ENCODE peak calls at places on chromosomes 7 and 10, in nine cellular contexts. One of them, this sample, is unnamed.

GRCh38 chr10:113158183-113158582 is 208.1 kb downstream of the TCF7L2 start:
- DNase-seq in adrenal gland: no peak
- DNase-seq in cortex of kidney: no peak
- DNase-seq in NCI-H460: no peak
- DNase-seq in endothelial cell: no peak
- DNase-seq in stimulated activated CD8-positive, alpha-beta memory T cell treated with anti-CD3 and anti-CD28 coated beads, Interleukin-7, amount 100 ng/mL, for 1 hour: no peak
- DNase-seq in stromal cell of bone marrow: no peak
- DNase-seq in fibroblast of the aortic adventitia: no peak
- DNase-seq in foreskin fibroblast: no peak
- DNase-seq in this sample: no peak

GRCh38 chr10:113959383-113959760 is 84.3 kb upstream of the ADRB1 start:
- DNase-seq in adrenal gland: no peak
- DNase-seq in cortex of kidney: no peak
- DNase-seq in NCI-H460: peak
- DNase-seq in endothelial cell: no peak
- DNase-seq in stimulated activated CD8-positive, alpha-beta memory T cell treated with anti-CD3 and anti-CD28 coated beads, Interleukin-7, amount 100 ng/mL, for 1 hour: no peak
- DNase-seq in stromal cell of bone marrow: no peak
- DNase-seq in fibroblast of the aortic adventitia: no peak
- DNase-seq in foreskin fibroblast: no peak
- DNase-seq in this sample: no peak

GRCh38 chr10:54133201-54133600 is 667.8 kb downstream of the PCDH15 start:
- DNase-seq in adrenal gland: no peak
- DNase-seq in cortex of kidney: no peak
- DNase-seq in NCI-H460: no peak
- DNase-seq in endothelial cell: no peak
- DNase-seq in stimulated activated CD8-positive, alpha-beta memory T cell treated with anti-CD3 and anti-CD28 coated beads, Interleukin-7, amount 100 ng/mL, for 1 hour: no peak
- DNase-seq in stromal cell of bone marrow: no peak
- DNase-seq in fibroblast of the aortic adventitia: no peak
- DNase-seq in foreskin fibroblast: no peak
- DNase-seq in this sample: no peak

GRCh38 chr7:46424934-46425333 is 503.9 kb upstream of the IGFBP3 start:
- DNase-seq in adrenal gland: no peak
- DNase-seq in cortex of kidney: no peak
- DNase-seq in NCI-H460: no peak
- DNase-seq in endothelial cell: no peak
- DNase-seq in stimulated activated CD8-positive, alpha-beta memory T cell treated with anti-CD3 and anti-CD28 coated beads, Interleukin-7, amount 100 ng/mL, for 1 hour: no peak
- DNase-seq in stromal cell of bone marrow: no peak
- DNase-seq in fibroblast of the aortic adventitia: no peak
- DNase-seq in foreskin fibroblast: no peak
- DNase-seq in this sample: no peak

GRCh38 chr7:101386558-101387199 is 24.0 kb downstream of the COL26A1 start:
- DNase-seq in adrenal gland: no peak
- DNase-seq in cortex of kidney: no peak
- DNase-seq in NCI-H460: no peak
- DNase-seq in endothelial cell: no peak
- DNase-seq in stimulated activated CD8-positive, alpha-beta memory T cell treated with anti-CD3 and anti-CD28 coated beads, Interleukin-7, amount 100 ng/mL, for 1 hour: no peak
- DNase-seq in stromal cell of bone marrow: no peak
- DNase-seq in fibroblast of the aortic adventitia: no peak
- DNase-seq in foreskin fibroblast: peak
- DNase-seq in this sample: no peak

GRCh38 chr7:75905785-75906604 is 9.0 kb upstream of the POR start:
- DNase-seq in adrenal gland: peak
- DNase-seq in cortex of kidney: no peak
- DNase-seq in NCI-H460: no peak
- DNase-seq in endothelial cell: peak
- DNase-seq in stimulated activated CD8-positive, alpha-beta memory T cell treated with anti-CD3 and anti-CD28 coated beads, Interleukin-7, amount 100 ng/mL, for 1 hour: no peak
- DNase-seq in stromal cell of bone marrow: peak
- DNase-seq in fibroblast of the aortic adventitia: peak
- DNase-seq in foreskin fibroblast: peak
- DNase-seq in this sample: peak

GRCh38 chr7:4960363-4960762 is 1.4 kb upstream of the MMD2 start:
- DNase-seq in adrenal gland: no peak
- DNase-seq in cortex of kidney: no peak
- DNase-seq in NCI-H460: no peak
- DNase-seq in endothelial cell: no peak
- DNase-seq in stimulated activated CD8-positive, alpha-beta memory T cell treated with anti-CD3 and anti-CD28 coated beads, Interleukin-7, amount 100 ng/mL, for 1 hour: no peak
- DNase-seq in stromal cell of bone marrow: no peak
- DNase-seq in fibroblast of the aortic adventitia: no peak
- DNase-seq in foreskin fibroblast: no peak
- DNase-seq in this sample: no peak

GRCh38 chr10:21304198-21304597 is 221.3 kb downstream of the SKIDA1 start:
- DNase-seq in adrenal gland: no peak
- DNase-seq in cortex of kidney: no peak
- DNase-seq in NCI-H460: no peak
- DNase-seq in endothelial cell: no peak
- DNase-seq in stimulated activated CD8-positive, alpha-beta memory T cell treated with anti-CD3 and anti-CD28 coated beads, Interleukin-7, amount 100 ng/mL, for 1 hour: no peak
- DNase-seq in stromal cell of bone marrow: no peak
- DNase-seq in fibroblast of the aortic adventitia: peak
- DNase-seq in foreskin fibroblast: no peak
- DNase-seq in this sample: no peak

GRCh38 chr10:69641261-69641980 is 11.4 kb downstream of the FAM241B start:
- DNase-seq in adrenal gland: no peak
- DNase-seq in cortex of kidney: no peak
- DNase-seq in NCI-H460: no peak
- DNase-seq in endothelial cell: no peak
- DNase-seq in stimulated activated CD8-positive, alpha-beta memory T cell treated with anti-CD3 and anti-CD28 coated beads, Interleukin-7, amount 100 ng/mL, for 1 hour: no peak
- DNase-seq in stromal cell of bone marrow: no peak
- DNase-seq in fibroblast of the aortic adventitia: no peak
- DNase-seq in foreskin fibroblast: peak
- DNase-seq in this sample: peak

GRCh38 chr7:100867796-100868485 is 754 bp downstream of the TRIP6 start:
- DNase-seq in adrenal gland: no peak
- DNase-seq in cortex of kidney: no peak
- DNase-seq in NCI-H460: no peak
- DNase-seq in endothelial cell: no peak
- DNase-seq in stimulated activated CD8-positive, alpha-beta memory T cell treated with anti-CD3 and anti-CD28 coated beads, Interleukin-7, amount 100 ng/mL, for 1 hour: no peak
- DNase-seq in stromal cell of bone marrow: no peak
- DNase-seq in fibroblast of the aortic adventitia: no peak
- DNase-seq in foreskin fibroblast: no peak
- DNase-seq in this sample: no peak

GRCh38 chr7:76091506-76091905 is 43.6 kb downstream of the MDH2 start:
- DNase-seq in adrenal gland: no peak
- DNase-seq in cortex of kidney: no peak
- DNase-seq in NCI-H460: no peak
- DNase-seq in endothelial cell: no peak
- DNase-seq in stimulated activated CD8-positive, alpha-beta memory T cell treated with anti-CD3 and anti-CD28 coated beads, Interleukin-7, amount 100 ng/mL, for 1 hour: no peak
- DNase-seq in stromal cell of bone marrow: no peak
- DNase-seq in fibroblast of the aortic adventitia: no peak
- DNase-seq in foreskin fibroblast: no peak
- DNase-seq in this sample: no peak

GRCh38 chr10:6173203-6173602 is 29.5 kb upstream of the PFKFB3 start:
- DNase-seq in adrenal gland: no peak
- DNase-seq in cortex of kidney: no peak
- DNase-seq in NCI-H460: no peak
- DNase-seq in endothelial cell: peak
- DNase-seq in stimulated activated CD8-positive, alpha-beta memory T cell treated with anti-CD3 and anti-CD28 coated beads, Interleukin-7, amount 100 ng/mL, for 1 hour: no peak
- DNase-seq in stromal cell of bone marrow: no peak
- DNase-seq in fibroblast of the aortic adventitia: no peak
- DNase-seq in foreskin fibroblast: no peak
- DNase-seq in this sample: no peak

GRCh38 chr7:138603549-138604324 is 97.4 kb downstream of the SVOPL start:
- DNase-seq in adrenal gland: no peak
- DNase-seq in cortex of kidney: no peak
- DNase-seq in NCI-H460: no peak
- DNase-seq in endothelial cell: no peak
- DNase-seq in stimulated activated CD8-positive, alpha-beta memory T cell treated with anti-CD3 and anti-CD28 coated beads, Interleukin-7, amount 100 ng/mL, for 1 hour: no peak
- DNase-seq in stromal cell of bone marrow: no peak
- DNase-seq in fibroblast of the aortic adventitia: no peak
- DNase-seq in foreskin fibroblast: no peak
- DNase-seq in this sample: no peak

GRCh38 chr10:75191821-75192568 is 18.6 kb upstream of the VDAC2 start:
- DNase-seq in adrenal gland: peak
- DNase-seq in cortex of kidney: no peak
- DNase-seq in NCI-H460: peak
- DNase-seq in endothelial cell: no peak
- DNase-seq in stimulated activated CD8-positive, alpha-beta memory T cell treated with anti-CD3 and anti-CD28 coated beads, Interleukin-7, amount 100 ng/mL, for 1 hour: no peak
- DNase-seq in stromal cell of bone marrow: peak
- DNase-seq in fibroblast of the aortic adventitia: peak
- DNase-seq in foreskin fibroblast: peak
- DNase-seq in this sample: peak

GRCh38 chr7:28815369-28815927 is 142.7 kb downstream of the TRIL start:
- DNase-seq in adrenal gland: no peak
- DNase-seq in cortex of kidney: no peak
- DNase-seq in NCI-H460: no peak
- DNase-seq in endothelial cell: no peak
- DNase-seq in stimulated activated CD8-positive, alpha-beta memory T cell treated with anti-CD3 and anti-CD28 coated beads, Interleukin-7, amount 100 ng/mL, for 1 hour: no peak
- DNase-seq in stromal cell of bone marrow: no peak
- DNase-seq in fibroblast of the aortic adventitia: peak
- DNase-seq in foreskin fibroblast: no peak
- DNase-seq in this sample: no peak

GRCh38 chr10:5550621-5551530 is 26.1 kb downstream of the CALML3 start:
- DNase-seq in adrenal gland: no peak
- DNase-seq in cortex of kidney: no peak
- DNase-seq in NCI-H460: no peak
- DNase-seq in endothelial cell: no peak
- DNase-seq in stimulated activated CD8-positive, alpha-beta memory T cell treated with anti-CD3 and anti-CD28 coated beads, Interleukin-7, amount 100 ng/mL, for 1 hour: no peak
- DNase-seq in stromal cell of bone marrow: no peak
- DNase-seq in fibroblast of the aortic adventitia: no peak
- DNase-seq in foreskin fibroblast: no peak
- DNase-seq in this sample: no peak

GRCh38 chr7:27156508-27156898 is at the start of gene HOXA7:
- DNase-seq in adrenal gland: peak
- DNase-seq in cortex of kidney: no peak
- DNase-seq in NCI-H460: no peak
- DNase-seq in endothelial cell: no peak
- DNase-seq in stimulated activated CD8-positive, alpha-beta memory T cell treated with anti-CD3 and anti-CD28 coated beads, Interleukin-7, amount 100 ng/mL, for 1 hour: no peak
- DNase-seq in stromal cell of bone marrow: peak
- DNase-seq in fibroblast of the aortic adventitia: no peak
- DNase-seq in foreskin fibroblast: no peak
- DNase-seq in this sample: peak

GRCh38 chr7:27238979-27239779 is 3.4 kb upstream of the EVX1 start:
- DNase-seq in adrenal gland: no peak
- DNase-seq in cortex of kidney: no peak
- DNase-seq in NCI-H460: no peak
- DNase-seq in endothelial cell: no peak
- DNase-seq in stimulated activated CD8-positive, alpha-beta memory T cell treated with anti-CD3 and anti-CD28 coated beads, Interleukin-7, amount 100 ng/mL, for 1 hour: no peak
- DNase-seq in stromal cell of bone marrow: no peak
- DNase-seq in fibroblast of the aortic adventitia: no peak
- DNase-seq in foreskin fibroblast: no peak
- DNase-seq in this sample: no peak

GRCh38 chr10:79223346-79224048 is 123.8 kb upstream of the PPIF start:
- DNase-seq in adrenal gland: peak
- DNase-seq in cortex of kidney: no peak
- DNase-seq in NCI-H460: no peak
- DNase-seq in endothelial cell: no peak
- DNase-seq in stimulated activated CD8-positive, alpha-beta memory T cell treated with anti-CD3 and anti-CD28 coated beads, Interleukin-7, amount 100 ng/mL, for 1 hour: no peak
- DNase-seq in stromal cell of bone marrow: no peak
- DNase-seq in fibroblast of the aortic adventitia: peak
- DNase-seq in foreskin fibroblast: no peak
- DNase-seq in this sample: peak

GRCh38 chr7:232571-233455 is 40.4 kb downstream of the FAM20C start:
- DNase-seq in adrenal gland: no peak
- DNase-seq in cortex of kidney: no peak
- DNase-seq in NCI-H460: no peak
- DNase-seq in endothelial cell: no peak
- DNase-seq in stimulated activated CD8-positive, alpha-beta memory T cell treated with anti-CD3 and anti-CD28 coated beads, Interleukin-7, amount 100 ng/mL, for 1 hour: no peak
- DNase-seq in stromal cell of bone marrow: peak
- DNase-seq in fibroblast of the aortic adventitia: peak
- DNase-seq in foreskin fibroblast: peak
- DNase-seq in this sample: no peak

GRCh38 chr10:103616705-103617361 is 123.3 kb downstream of the NEURL1 start:
- DNase-seq in adrenal gland: peak
- DNase-seq in cortex of kidney: no peak
- DNase-seq in NCI-H460: no peak
- DNase-seq in endothelial cell: no peak
- DNase-seq in stimulated activated CD8-positive, alpha-beta memory T cell treated with anti-CD3 and anti-CD28 coated beads, Interleukin-7, amount 100 ng/mL, for 1 hour: no peak
- DNase-seq in stromal cell of bone marrow: peak
- DNase-seq in fibroblast of the aortic adventitia: peak
- DNase-seq in foreskin fibroblast: peak
- DNase-seq in this sample: no peak

GRCh38 chr10:924524-924859 is 7.0 kb downstream of the LARP4B start:
- DNase-seq in adrenal gland: no peak
- DNase-seq in cortex of kidney: no peak
- DNase-seq in NCI-H460: no peak
- DNase-seq in endothelial cell: no peak
- DNase-seq in stimulated activated CD8-positive, alpha-beta memory T cell treated with anti-CD3 and anti-CD28 coated beads, Interleukin-7, amount 100 ng/mL, for 1 hour: no peak
- DNase-seq in stromal cell of bone marrow: no peak
- DNase-seq in fibroblast of the aortic adventitia: no peak
- DNase-seq in foreskin fibroblast: no peak
- DNase-seq in this sample: no peak

GRCh38 chr10:42974693-42975002 is 102.2 kb upstream of the RET start:
- DNase-seq in adrenal gland: no peak
- DNase-seq in cortex of kidney: no peak
- DNase-seq in NCI-H460: no peak
- DNase-seq in endothelial cell: no peak
- DNase-seq in stimulated activated CD8-positive, alpha-beta memory T cell treated with anti-CD3 and anti-CD28 coated beads, Interleukin-7, amount 100 ng/mL, for 1 hour: no peak
- DNase-seq in stromal cell of bone marrow: no peak
- DNase-seq in fibroblast of the aortic adventitia: no peak
- DNase-seq in foreskin fibroblast: no peak
- DNase-seq in this sample: no peak

GRCh38 chr7:132815696-132816334 is 239.5 kb upstream of the PLXNA4 start:
- DNase-seq in adrenal gland: no peak
- DNase-seq in cortex of kidney: no peak
- DNase-seq in NCI-H460: no peak
- DNase-seq in endothelial cell: no peak
- DNase-seq in stimulated activated CD8-positive, alpha-beta memory T cell treated with anti-CD3 and anti-CD28 coated beads, Interleukin-7, amount 100 ng/mL, for 1 hour: no peak
- DNase-seq in stromal cell of bone marrow: peak
- DNase-seq in fibroblast of the aortic adventitia: peak
- DNase-seq in foreskin fibroblast: no peak
- DNase-seq in this sample: no peak

GRCh38 chr10:50419756-50420155 is 168.4 kb upstream of the ASAH2 start:
- DNase-seq in adrenal gland: no peak
- DNase-seq in cortex of kidney: no peak
- DNase-seq in NCI-H460: no peak
- DNase-seq in endothelial cell: no peak
- DNase-seq in stimulated activated CD8-positive, alpha-beta memory T cell treated with anti-CD3 and anti-CD28 coated beads, Interleukin-7, amount 100 ng/mL, for 1 hour: no peak
- DNase-seq in stromal cell of bone marrow: no peak
- DNase-seq in fibroblast of the aortic adventitia: no peak
- DNase-seq in foreskin fibroblast: no peak
- DNase-seq in this sample: no peak

GRCh38 chr10:60313589-60313952 is 76.1 kb downstream of the ANK3 start:
- DNase-seq in adrenal gland: no peak
- DNase-seq in cortex of kidney: no peak
- DNase-seq in NCI-H460: no peak
- DNase-seq in endothelial cell: no peak
- DNase-seq in stimulated activated CD8-positive, alpha-beta memory T cell treated with anti-CD3 and anti-CD28 coated beads, Interleukin-7, amount 100 ng/mL, for 1 hour: no peak
- DNase-seq in stromal cell of bone marrow: no peak
- DNase-seq in fibroblast of the aortic adventitia: no peak
- DNase-seq in foreskin fibroblast: no peak
- DNase-seq in this sample: no peak

GRCh38 chr10:44056947-44057811 is 327.7 kb downstream of the CXCL12 start:
- DNase-seq in adrenal gland: no peak
- DNase-seq in cortex of kidney: no peak
- DNase-seq in NCI-H460: no peak
- DNase-seq in endothelial cell: no peak
- DNase-seq in stimulated activated CD8-positive, alpha-beta memory T cell treated with anti-CD3 and anti-CD28 coated beads, Interleukin-7, amount 100 ng/mL, for 1 hour: no peak
- DNase-seq in stromal cell of bone marrow: no peak
- DNase-seq in fibroblast of the aortic adventitia: no peak
- DNase-seq in foreskin fibroblast: no peak
- DNase-seq in this sample: no peak

GRCh38 chr10:103983367-103983911 is 16.5 kb downstream of the SLK start:
- DNase-seq in adrenal gland: no peak
- DNase-seq in cortex of kidney: no peak
- DNase-seq in NCI-H460: no peak
- DNase-seq in endothelial cell: no peak
- DNase-seq in stimulated activated CD8-positive, alpha-beta memory T cell treated with anti-CD3 and anti-CD28 coated beads, Interleukin-7, amount 100 ng/mL, for 1 hour: no peak
- DNase-seq in stromal cell of bone marrow: no peak
- DNase-seq in fibroblast of the aortic adventitia: peak
- DNase-seq in foreskin fibroblast: no peak
- DNase-seq in this sample: no peak

GRCh38 chr10:77578583-77579227 is 58.9 kb downstream of the KCNMA1 start:
- DNase-seq in adrenal gland: no peak
- DNase-seq in cortex of kidney: no peak
- DNase-seq in NCI-H460: no peak
- DNase-seq in endothelial cell: no peak
- DNase-seq in stimulated activated CD8-positive, alpha-beta memory T cell treated with anti-CD3 and anti-CD28 coated beads, Interleukin-7, amount 100 ng/mL, for 1 hour: no peak
- DNase-seq in stromal cell of bone marrow: no peak
- DNase-seq in fibroblast of the aortic adventitia: peak
- DNase-seq in foreskin fibroblast: no peak
- DNase-seq in this sample: no peak

GRCh38 chr10:128064615-128065580 is 61.3 kb downstream of the MKI67 start:
- DNase-seq in adrenal gland: no peak
- DNase-seq in cortex of kidney: no peak
- DNase-seq in NCI-H460: no peak
- DNase-seq in endothelial cell: no peak
- DNase-seq in stimulated activated CD8-positive, alpha-beta memory T cell treated with anti-CD3 and anti-CD28 coated beads, Interleukin-7, amount 100 ng/mL, for 1 hour: peak
- DNase-seq in stromal cell of bone marrow: peak
- DNase-seq in fibroblast of the aortic adventitia: peak
- DNase-seq in foreskin fibroblast: peak
- DNase-seq in this sample: peak

GRCh38 chr10:30013684-30014246 is 45.6 kb downstream of the JCAD start:
- DNase-seq in adrenal gland: peak
- DNase-seq in cortex of kidney: no peak
- DNase-seq in NCI-H460: no peak
- DNase-seq in endothelial cell: no peak
- DNase-seq in stimulated activated CD8-positive, alpha-beta memory T cell treated with anti-CD3 and anti-CD28 coated beads, Interleukin-7, amount 100 ng/mL, for 1 hour: no peak
- DNase-seq in stromal cell of bone marrow: no peak
- DNase-seq in fibroblast of the aortic adventitia: no peak
- DNase-seq in foreskin fibroblast: no peak
- DNase-seq in this sample: no peak

This sample was measured in CD14-positive monocyte.